ENCODE peak calls at places on chromosomes 7 and 10, in four cellular contexts. One of them, this sample, is unnamed.

GRCh38 chr10:96889415-96890171 is 57.5 kb downstream of the LCOR start:
- DNase-seq in brain microvascular endothelial cell: no peak
- DNase-seq in A549: no peak
- DNase-seq in NCI-H460: no peak
- DNase-seq in this sample: no peak

GRCh38 chr7:13061115-13061514 is 373.7 kb downstream of the ARL4A start:
- DNase-seq in brain microvascular endothelial cell: no peak
- DNase-seq in A549: no peak
- DNase-seq in NCI-H460: no peak
- DNase-seq in this sample: no peak

GRCh38 chr10:89670926-89671325 is 25.9 kb upstream of the PANK1 start:
- DNase-seq in brain microvascular endothelial cell: no peak
- DNase-seq in A549: no peak
- DNase-seq in NCI-H460: no peak
- DNase-seq in this sample: no peak

GRCh38 chr10:79445217-79445707 is at the start of gene ZCCHC24:
- DNase-seq in brain microvascular endothelial cell: no peak
- DNase-seq in A549: peak
- DNase-seq in NCI-H460: no peak
- DNase-seq in this sample: peak

GRCh38 chr10:131013281-131013680 is 298.2 kb downstream of the TCERG1L start:
- DNase-seq in brain microvascular endothelial cell: no peak
- DNase-seq in A549: no peak
- DNase-seq in NCI-H460: no peak
- DNase-seq in this sample: no peak

GRCh38 chr10:12902135-12902572 is 99.4 kb downstream of the CCDC3 start:
- DNase-seq in brain microvascular endothelial cell: peak
- DNase-seq in A549: peak
- DNase-seq in NCI-H460: peak
- DNase-seq in this sample: peak

GRCh38 chr7:96638669-96639068 is 71.0 kb downstream of the SEM1 start:
- DNase-seq in brain microvascular endothelial cell: no peak
- DNase-seq in A549: no peak
- DNase-seq in NCI-H460: no peak
- DNase-seq in this sample: no peak

GRCh38 chr7:128783143-128783799 is 7.7 kb upstream of the OPN1SW start:
- DNase-seq in brain microvascular endothelial cell: peak
- DNase-seq in A549: peak
- DNase-seq in NCI-H460: peak
- DNase-seq in this sample: peak

GRCh38 chr10:62153191-62153590 is 115.5 kb downstream of the RTKN2 start:
- DNase-seq in brain microvascular endothelial cell: peak
- DNase-seq in A549: no peak
- DNase-seq in NCI-H460: no peak
- DNase-seq in this sample: no peak

GRCh38 chr10:102904337-102904736 is 13.8 kb upstream of the CNNM2 start:
- DNase-seq in brain microvascular endothelial cell: no peak
- DNase-seq in A549: no peak
- DNase-seq in NCI-H460: no peak
- DNase-seq in this sample: no peak

GRCh38 chr10:4174197-4174596 is 389.2 kb upstream of the KLF6 start:
- DNase-seq in brain microvascular endothelial cell: no peak
- DNase-seq in A549: no peak
- DNase-seq in NCI-H460: peak
- DNase-seq in this sample: peak